ENCODE peak calls at places on chromosomes 16 and 17, in eight cellular contexts. X is HepG2, Q is GM23338, L is K562, Y is H1, O is endothelial cell of umbilical vein, P is GM12878, B is HCT116. C is an unnamed sample.

GRCh38 chr16:50267151-50267631 is 840 bp downstream of the ADCY7 start:
- DNase-seq in O (no peak), L (no peak), B (no peak), P (no peak), Y (no peak), Q (no peak), X (no peak), C (no peak)

GRCh38 chr17:71900830-71901229 is 220.0 kb upstream of the SOX9 start:
- DNase-seq in O (no peak), X (no peak), B (peak), L (no peak), Y (no peak), Q (no peak), P (no peak), C (no peak)

GRCh38 chr16:57588821-57589220 is 39.6 kb upstream of the ADGRG1 start:
- DNase-seq in Q (no peak), L (no peak), B (no peak), O (no peak), X (no peak), P (no peak), Y (no peak), C (no peak)

GRCh38 chr16:16021020-16021419 is 71.6 kb downstream of the ABCC1 start:
- DNase-seq in O (peak), P (no peak), Q (no peak), Y (no peak), B (no peak), L (no peak), X (no peak), C (no peak)

GRCh38 chr16:57628008-57628781 is at the start of gene ADGRG1:
- DNase-seq in L (peak), X (peak), Y (peak), Q (peak), O (peak), P (no peak), B (peak), C (no peak)

GRCh38 chr17:8887834-8888703 is 20.6 kb upstream of the PIK3R6 start:
- DNase-seq in P (no peak), L (peak), O (no peak), Y (no peak), X (peak), Q (peak), B (no peak), C (no peak)

GRCh38 chr17:7590743-7591142 is 849 bp upstream of the SOX15 start:
- DNase-seq in Q (peak), O (no peak), L (no peak), P (no peak), Y (no peak), X (no peak), B (no peak), C (no peak)

GRCh38 chr17:42980766-42981397 is 517 bp downstream of the RUNDC1 start:
- DNase-seq in P (peak), Y (no peak), L (peak), O (peak), X (peak), Q (peak), B (peak), C (no peak)

GRCh38 chr16:8676737-8677375 is 2.4 kb downstream of the ABAT start:
- DNase-seq in X (no peak), L (no peak), P (no peak), Y (no peak), Q (no peak), B (no peak), O (no peak), C (no peak)

GRCh38 chr17:48472485-48473281 is 42.7 kb upstream of the SKAP1 start:
- DNase-seq in L (no peak), B (peak), Y (no peak), O (no peak), Q (peak), P (no peak), X (no peak), C (no peak)

GRCh38 chr16:30025574-30025973 is 2.6 kb downstream of the C16orf92 start:
- DNase-seq in Q (no peak), P (no peak), L (no peak), Y (no peak), O (no peak), X (no peak), B (no peak), C (no peak)

GRCh38 chr16:89798126-89798525 is 18.3 kb downstream of the FANCA start:
- DNase-seq in P (no peak), O (no peak), Y (no peak), X (no peak), Q (no peak), L (no peak), B (no peak), C (no peak)

GRCh38 chr16:64695684-64696083 is 426.2 kb downstream of the CDH11 start:
- DNase-seq in P (no peak), Q (no peak), L (no peak), Y (no peak), X (no peak), O (no peak), B (no peak), C (no peak)

GRCh38 chr16:11329080-11329491 is 16.2 kb upstream of the RMI2 start:
- DNase-seq in X (no peak), L (no peak), O (no peak), P (peak), Y (no peak), Q (peak), B (no peak), C (no peak)

GRCh38 chr16:8253718-8254117 is 336.6 kb downstream of the TMEM114 start:
- DNase-seq in Q (no peak), L (no peak), P (no peak), Y (no peak), X (no peak), B (no peak), O (no peak), C (no peak)

GRCh38 chr16:24577167-24577566 is 37.8 kb downstream of the RBBP6 start:
- DNase-seq in L (no peak), B (no peak), Y (no peak), O (peak), X (no peak), Q (no peak), P (no peak), C (no peak)

GRCh38 chr16:85897384-85897783 is 1.6 kb upstream of the IRF8 start:
- DNase-seq in P (no peak), L (no peak), X (no peak), O (no peak), Y (no peak), Q (no peak), B (no peak), C (no peak)

GRCh38 chr16:48546774-48547173 is 63.2 kb downstream of the N4BP1 start:
- DNase-seq in O (no peak), B (no peak), Y (no peak), P (no peak), Q (no peak), X (peak), L (no peak), C (no peak)

GRCh38 chr17:47200325-47200663 is 8.9 kb upstream of the MYL4 start:
- DNase-seq in X (no peak), Q (no peak), O (no peak), B (no peak), P (no peak), L (no peak), Y (no peak), C (no peak)

GRCh38 chr17:48728232-48729231 is at the start of gene HOXB13:
- DNase-seq in L (peak), Q (peak), X (no peak), Y (no peak), B (peak), O (peak), P (no peak), C (peak)

GRCh38 chr17:19991252-19991885 is 13.7 kb upstream of the AKAP10 start:
- DNase-seq in P (no peak), L (no peak), B (no peak), O (no peak), X (no peak), Q (no peak), Y (no peak), C (no peak)

GRCh38 chr17:51064061-51064735 is 56.5 kb downstream of the SPAG9 start:
- DNase-seq in P (no peak), Q (no peak), Y (no peak), X (no peak), O (peak), B (no peak), L (no peak), C (no peak)

GRCh38 chr16:9124444-9124843 is 33.0 kb downstream of the HAPSTR1 start:
- DNase-seq in B (no peak), P (no peak), O (no peak), Q (no peak), X (no peak), L (no peak), Y (no peak), C (no peak)

GRCh38 chr17:57948555-57949420 is 6.4 kb downstream of the CUEDC1 start:
- DNase-seq in L (no peak), P (no peak), Y (no peak), O (peak), Q (peak), X (no peak), B (peak), C (no peak)

DNA sequence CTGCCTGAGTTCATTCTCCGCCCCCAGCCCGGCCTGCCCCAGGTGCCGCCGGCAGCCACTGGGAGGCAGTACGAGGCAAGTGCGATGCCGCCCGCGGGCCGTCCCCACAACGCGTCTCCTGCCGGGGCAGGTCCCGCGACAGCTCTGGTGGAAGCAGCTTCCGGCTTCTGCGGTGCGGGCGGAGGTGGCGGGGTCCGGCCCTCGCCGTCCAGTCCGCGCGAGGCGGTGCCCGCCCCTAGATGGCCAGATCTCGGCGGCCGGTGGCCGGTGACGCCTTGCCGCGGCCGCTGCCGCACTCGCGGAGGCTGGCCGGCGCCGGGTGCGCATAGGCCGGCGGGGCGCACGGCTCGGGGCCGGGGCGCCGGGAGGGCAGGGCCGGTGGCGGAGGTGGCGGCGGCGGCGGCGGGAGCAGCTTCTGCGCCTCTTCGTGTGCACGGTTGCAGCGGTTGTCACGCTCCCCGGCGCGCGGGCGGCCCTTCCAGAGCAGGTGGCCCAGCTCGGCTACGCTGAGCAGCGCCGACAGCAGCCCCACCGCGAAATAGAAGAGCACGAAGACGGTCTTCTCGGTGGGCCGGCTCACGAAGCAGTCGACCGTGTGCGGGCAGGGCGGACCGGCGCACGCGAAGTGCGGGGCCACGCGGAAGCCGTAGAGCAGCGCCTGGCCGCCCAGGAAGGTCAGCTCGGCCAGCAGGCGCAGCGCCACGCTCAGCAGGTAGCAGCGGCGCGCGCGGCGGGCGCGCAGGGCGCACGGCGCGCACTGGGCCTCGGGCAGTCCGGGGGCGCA is 1.6 kb downstream of the GJD3 start:
- DNase-seq in P (no peak), Y (no peak), Q (peak), O (peak), B (peak), X (peak), L (peak), C (no peak)
- TF ChIP-seq EZH2 in P (no peak), Y (no peak), Q (no peak), O (no peak), B (no peak), X (no peak), L (no peak), C (no peak)

GRCh38 chr17:80486692-80487091 is 10.3 kb upstream of the NPTX1 start:
- DNase-seq in Y (no peak), X (no peak), O (no peak), B (no peak), Q (no peak), P (no peak), L (no peak), C (no peak)
- H3K27ac ChIP-seq in Y (no peak), X (no peak), O (no peak), B (no peak), Q (no peak), P (no peak), L (no peak), C (no peak)

GRCh38 chr16:53097190-53097589 is 42.4 kb downstream of the CHD9 start:
- DNase-seq in P (no peak), Q (no peak), B (no peak), X (no peak), Y (no peak), L (no peak), O (no peak), C (no peak)

GRCh38 chr16:53100889-53101288 is 46.1 kb downstream of the CHD9 start:
- DNase-seq in B (no peak), L (no peak), P (no peak), O (no peak), Q (no peak), Y (no peak), X (no peak), C (no peak)

GRCh38 chr16:53100131-53100748 is 45.4 kb downstream of the CHD9 start:
- DNase-seq in O (no peak), Q (no peak), X (no peak), P (no peak), L (no peak), Y (no peak), B (no peak), C (no peak)

GRCh38 chr16:53098526-53099317 is 43.9 kb downstream of the CHD9 start:
- DNase-seq in Q (peak), L (peak), P (peak), B (no peak), O (peak), X (peak), Y (no peak), C (no peak)

DNA sequence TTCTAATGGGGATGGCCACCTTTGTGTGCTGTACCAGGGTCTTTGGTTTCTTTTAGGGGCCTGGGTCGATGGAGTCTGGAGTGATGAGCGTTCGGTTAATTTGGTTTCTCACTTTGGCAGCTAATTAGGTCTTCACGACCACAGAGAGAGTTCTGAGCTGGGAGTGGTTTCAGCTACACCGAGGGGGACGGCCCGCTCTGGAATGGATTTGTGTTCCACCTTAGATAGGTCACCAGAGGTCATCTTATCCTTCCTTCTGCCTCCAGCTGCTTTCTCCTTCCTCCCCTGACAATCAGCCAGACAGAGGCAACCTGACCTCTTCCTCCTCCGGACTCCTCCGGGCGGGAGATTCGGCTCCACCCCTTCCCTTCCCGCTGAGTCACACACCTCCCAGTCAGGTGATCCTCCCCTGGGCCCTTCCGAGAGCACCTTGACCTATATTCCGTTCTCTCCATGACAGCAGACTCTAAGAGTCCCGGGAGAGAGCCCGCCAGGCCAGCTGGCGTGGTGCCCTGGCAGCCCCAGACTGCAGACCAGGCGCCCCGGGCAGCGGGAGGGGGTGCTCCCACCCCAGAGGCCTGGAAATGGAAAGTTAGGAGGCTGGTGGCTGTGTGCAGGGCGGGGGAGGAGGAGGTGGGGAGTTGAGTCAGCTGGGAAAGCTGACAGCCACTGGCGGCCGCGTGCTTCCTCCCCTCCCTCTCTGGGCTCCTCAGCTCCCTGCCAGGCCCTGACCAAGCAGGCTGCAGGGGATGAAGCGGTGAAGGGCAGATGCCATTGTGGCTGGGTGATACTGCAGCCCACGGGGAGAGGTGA is 44.7 kb downstream of the CHD9 start:
- DNase-seq in P (peak), B (peak), Y (peak), L (peak), X (peak), O (peak), Q (peak), C (no peak)
- TF ChIP-seq POLR2AphosphoS5 in P (peak), B (peak), Y (peak), L (no peak), X (peak), O (no peak), Q (peak), C (no peak)

GRCh38 chr17:81683584-81684441 is at the start of the genes ARL16 and HGS:
- DNase-seq in B (peak), O (peak), X (peak), Y (peak), L (peak), Q (peak), P (peak), C (peak)

GRCh38 chr17:81681672-81682071 is 1.9 kb downstream of the ARL16 start:
- DNase-seq in Y (no peak), P (no peak), O (no peak), B (no peak), Q (no peak), X (no peak), L (no peak), C (no peak)

GRCh38 chr17:81683208-81683583 is 401 bp downstream of the ARL16 start:
- DNase-seq in B (no peak), X (no peak), Q (no peak), Y (no peak), P (no peak), L (no peak), O (no peak), C (no peak)

GRCh38 chr17:81684442-81684911 is 666 bp downstream of the HGS start:
- DNase-seq in Q (peak), O (peak), P (no peak), B (no peak), L (no peak), Y (no peak), X (peak), C (no peak)

GRCh38 chr17:81682565-81683207 is 911 bp downstream of the ARL16 start:
- DNase-seq in X (no peak), B (no peak), L (no peak), Q (no peak), O (no peak), Y (no peak), P (no peak), C (no peak)
- TF ChIP-seq EZH2 in X (no peak), B (no peak), L (no peak), Q (no peak), O (no peak), Y (no peak), P (no peak), C (no peak)

GRCh38 chr16:1780677-1781072 is 1.7 kb downstream of the SPSB3 start:
- DNase-seq in P (no peak), Y (no peak), L (no peak), O (no peak), Q (no peak), B (no peak), X (no peak), C (no peak)

GRCh38 chr16:1784977-1785845 is 2.5 kb downstream of the NUBP2 start:
- DNase-seq in B (no peak), L (no peak), X (no peak), Y (no peak), O (no peak), P (no peak), Q (no peak), C (no peak)

GRCh38 chr16:1781758-1782407 is 488 bp downstream of the SPSB3 start:
- DNase-seq in P (no peak), L (no peak), Y (no peak), B (no peak), Q (peak), X (no peak), O (peak), C (no peak)

GRCh38 chr16:1781254-1781653 is 1.1 kb downstream of the SPSB3 start:
- DNase-seq in O (no peak), Y (no peak), Q (no peak), B (no peak), L (no peak), P (no peak), X (no peak), C (no peak)

GRCh38 chr16:1782408-1783247 is at the start of the genes NUBP2 and SPSB3:
- DNase-seq in L (peak), Q (peak), B (peak), P (peak), O (peak), Y (peak), X (peak), C (peak)
- H3K27ac ChIP-seq in L (peak), Q (peak), B (peak), P (peak), O (peak), Y (peak), X (peak), C (peak)

GRCh38 chr16:82965808-82966207 is 339.0 kb downstream of the CDH13 start:
- DNase-seq in L (no peak), X (no peak), B (no peak), Q (no peak), Y (no peak), P (no peak), O (no peak), C (no peak)

GRCh38 chr16:82963653-82964052 is 336.9 kb downstream of the CDH13 start:
- DNase-seq in O (no peak), P (no peak), Y (no peak), X (no peak), B (no peak), Q (no peak), L (no peak), C (no peak)

GRCh38 chr16:82972520-82972919 is 345.8 kb downstream of the CDH13 start:
- DNase-seq in L (no peak), X (no peak), Y (no peak), Q (no peak), P (no peak), B (no peak), O (no peak), C (no peak)

GRCh38 chr16:82971126-82971525 is 344.4 kb downstream of the CDH13 start:
- DNase-seq in O (no peak), Y (no peak), P (no peak), Q (no peak), L (no peak), B (no peak), X (no peak), C (no peak)

GRCh38 chr16:82967424-82967823 is 340.7 kb downstream of the CDH13 start:
- DNase-seq in X (no peak), O (no peak), L (no peak), Q (no peak), Y (no peak), P (no peak), B (no peak), C (no peak)
- TF ChIP-seq POLR2AphosphoS5 in X (no peak), O (no peak), L (no peak), Q (no peak), Y (no peak), P (no peak), B (no peak), C (no peak)

DNA sequence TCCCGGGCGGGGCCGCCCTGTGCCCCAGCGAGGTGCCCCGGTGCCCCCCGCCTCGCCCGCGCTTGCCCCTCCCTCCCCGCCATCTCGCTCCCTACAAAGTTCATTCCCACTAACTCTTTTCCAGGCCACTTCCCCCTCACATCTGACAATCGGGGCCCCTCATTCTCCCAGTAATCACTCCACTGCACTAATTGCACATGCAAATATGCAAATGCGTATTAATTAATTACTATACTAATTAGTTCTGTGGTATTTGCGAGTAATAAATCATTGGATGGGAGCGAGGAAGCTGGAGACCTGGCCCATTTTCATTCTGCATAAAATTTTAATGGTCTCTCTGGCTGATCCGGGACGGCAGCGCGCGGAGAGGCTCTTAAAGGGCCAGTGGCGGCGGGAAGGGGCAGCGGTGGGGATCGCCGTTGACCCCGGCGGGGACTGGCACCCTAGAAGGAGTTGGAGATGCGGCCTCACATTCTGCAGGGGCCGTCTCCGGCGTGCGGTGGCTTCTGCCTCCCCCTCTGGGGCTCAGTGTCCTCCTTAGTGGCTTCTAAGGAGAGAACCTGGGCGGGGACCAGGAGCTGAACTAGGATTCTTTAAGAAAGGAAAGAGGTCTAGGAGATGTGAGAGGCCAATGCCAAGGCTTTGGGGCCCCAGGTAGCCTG is 8.4 kb upstream of the PPP1R1B start:
- DNase-seq in Q (peak), L (no peak), Y (no peak), O (peak), P (no peak), X (no peak), B (no peak), C (no peak)
- TF ChIP-seq EZH2 in Q (peak), L (no peak), Y (peak), O (no peak), P (no peak), X (no peak), B (no peak), C (no peak)

GRCh38 chr17:34201225-34201624 is 53.9 kb upstream of the CCL2 start:
- DNase-seq in L (no peak), O (no peak), Y (no peak), P (no peak), Q (no peak), B (no peak), X (no peak), C (no peak)
- H3K27ac ChIP-seq in L (no peak), O (no peak), Y (no peak), P (no peak), Q (no peak), B (no peak), X (no peak), C (no peak)

GRCh38 chr16:31869511-31870201 is 4.0 kb upstream of the ZNF267 start:
- DNase-seq in X (no peak), B (no peak), L (no peak), Y (no peak), P (peak), Q (peak), O (peak), C (no peak)
- TF ChIP-seq POLR2AphosphoS5 in X (no peak), B (no peak), L (no peak), Y (no peak), P (no peak), Q (no peak), O (peak), C (no peak)

C was measured in SK-N-MC.